ENCODE peak calls at places on chromosomes 7 and 10, in four cellular contexts. D is IMR-90, E is K562, K is GM12878. T is an unnamed sample.

GRCh38 chr10:9075420-9075819 is 1020.9 kb downstream of the GATA3 start:
- DNase-seq in K (no peak), E (no peak), D (no peak), T (no peak)

GRCh38 chr10:43957267-43958070 is 308.8 kb upstream of the ZNF32 start:
- DNase-seq in E (no peak), D (no peak), K (no peak), T (no peak)

GRCh38 chr10:58178811-58179210 is 88.9 kb downstream of the IPMK start:
- DNase-seq in E (no peak), D (peak; percentile 21), K (no peak), T (peak; percentile 15)

GRCh38 chr10:117439243-117439912 is 64.1 kb upstream of the PDZD8 start:
- DNase-seq in K (no peak), E (no peak), D (peak; percentile 13), T (peak; percentile 44)

GRCh38 chr10:63286340-63286739 is 153.2 kb downstream of the NRBF2 start:
- DNase-seq in K (no peak), D (peak; percentile 38), E (no peak), T (no peak)

GRCh38 chr7:94368371-94368791 is 26.3 kb upstream of the COL1A2 start:
- DNase-seq in K (no peak), E (no peak), D (peak; percentile 90), T (no peak)

GRCh38 chr7:45685619-45686240 is 111.6 kb downstream of the ADCY1 start:
- DNase-seq in K (no peak), D (no peak), E (no peak), T (no peak)

GRCh38 chr7:107122483-107122882 is 46.3 kb upstream of the HBP1 start:
- DNase-seq in D (peak; percentile 85), K (no peak), E (no peak), T (no peak)

GRCh38 chr10:124321433-124322072 is 97.2 kb downstream of the OAT start:
- DNase-seq in D (no peak), K (no peak), E (no peak), T (no peak)

GRCh38 chr7:106770191-106770590 is 94.9 kb upstream of the PIK3CG start:
- DNase-seq in D (peak; percentile 96), E (no peak), K (no peak), T (peak; percentile 69)

GRCh38 chr7:2094454-2095039 is 138.2 kb downstream of the MAD1L1 start:
- DNase-seq in D (no peak), E (no peak), K (no peak), T (no peak)

GRCh38 chr7:64618785-64619456 is 47.0 kb upstream of the ZNF107 start:
- DNase-seq in K (no peak), E (peak; percentile 43), D (peak; percentile 60), T (no peak)

GRCh38 chr10:99005254-99005653 is 230.4 kb downstream of the HPSE2 start:
- DNase-seq in K (no peak), E (no peak), D (no peak), T (no peak)

GRCh38 chr7:150937848-150938561 is 40.1 kb downstream of the KCNH2 start:
- DNase-seq in D (peak; percentile 58), E (no peak), K (no peak), T (no peak)

GRCh38 chr7:101308245-101309085 is 13.1 kb downstream of the IFT22 start:
- DNase-seq in D (no peak), E (peak; percentile 76), K (no peak), T (peak; percentile 81)

GRCh38 chr7:71221049-71221448 is 89.1 kb downstream of the GALNT17 start:
- DNase-seq in E (no peak), D (no peak), K (no peak), T (no peak)

GRCh38 chr7:121042195-121042594 is 53.7 kb downstream of the CPED1 start:
- DNase-seq in E (no peak), K (no peak), D (no peak), T (no peak)

GRCh38 chr7:5020098-5020497 is 25.6 kb upstream of the RBAK start:
- DNase-seq in D (no peak), K (no peak), E (no peak), T (no peak)

GRCh38 chr7:17506601-17507000 is 208.1 kb downstream of the AHR start:
- DNase-seq in E (no peak), D (no peak), K (no peak), T (no peak)

GRCh38 chr10:100346351-100346764 is 675 bp upstream of the SCD start:
- DNase-seq in D (peak; percentile 70), E (no peak), K (peak; percentile 32), T (peak; percentile 81)

GRCh38 chr10:14382022-14382421 is 51.3 kb upstream of the FRMD4A start:
- DNase-seq in D (peak; percentile 70), K (peak; percentile 72), E (no peak), T (no peak)

GRCh38 chr7:47557317-47557985 is 24.5 kb downstream of the TNS3 start:
- DNase-seq in D (peak; percentile 57), K (no peak), E (no peak), T (peak; percentile 86)

GRCh38 chr10:17850526-17850925 is 41.4 kb downstream of the MRC1 start:
- DNase-seq in K (no peak), D (no peak), E (no peak), T (no peak)

GRCh38 chr7:79610301-79610700 is 156.8 kb upstream of the MAGI2 start:
- DNase-seq in E (no peak), K (no peak), D (peak; percentile 36), T (no peak)

GRCh38 chr7:67475293-67475692 is 478.7 kb downstream of the TYW1 start:
- DNase-seq in K (no peak), D (no peak), E (no peak), T (no peak)

GRCh38 chr7:106779877-106780276 is 85.2 kb upstream of the PIK3CG start:
- DNase-seq in E (peak; percentile 33), D (no peak), K (no peak), T (peak; percentile 63)

GRCh38 chr7:67618569-67619543 is 622.2 kb downstream of the TYW1 start:
- DNase-seq in D (no peak), K (no peak), E (no peak), T (no peak)

GRCh38 chr10:66964946-66965345 is 39.1 kb downstream of the LRRTM3 start:
- DNase-seq in D (no peak), K (no peak), E (no peak), T (no peak)

GRCh38 chr10:74255214-74255613 is 104.2 kb downstream of the ADK start:
- DNase-seq in K (no peak), E (no peak), D (no peak), T (no peak)

GRCh38 chr10:31618541-31619291 is 299.7 kb downstream of the ZEB1 start:
- DNase-seq in E (no peak), D (peak; percentile 75), K (no peak), T (no peak)

GRCh38 chr7:100803398-100804161 is 23.7 kb downstream of the EPHB4 start:
- DNase-seq in K (peak; percentile 56), D (peak; percentile 83), E (peak; percentile 84), T (peak; percentile 76)

DNA sequence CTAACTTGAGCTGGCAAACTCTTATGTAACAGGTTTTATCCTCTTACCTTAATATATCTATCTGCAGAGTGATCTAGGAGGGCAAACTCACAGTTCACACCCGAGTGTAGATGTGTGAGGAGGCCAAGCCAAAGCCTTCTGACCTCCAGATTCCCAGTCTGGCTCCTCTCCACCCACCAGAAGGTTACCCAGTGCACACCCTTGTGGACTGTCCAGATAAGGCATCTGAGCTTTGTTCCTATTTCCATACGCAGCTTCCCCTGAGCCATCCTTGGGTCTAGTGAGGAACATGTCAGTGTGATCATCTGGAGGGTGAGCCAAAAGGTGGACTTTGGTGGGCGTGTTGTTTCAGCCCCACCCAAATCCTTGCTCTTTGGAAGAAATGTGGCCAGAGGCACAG is 203.0 kb upstream of the MEOX2 start:
- DNase-seq in K (no peak), E (no peak), D (no peak), T (peak; percentile 9)
- TF ChIP-seq ELK1 in K (no peak), E (no peak), D (no peak), T (no peak)

GRCh38 chr7:128194533-128195282 is 46.4 kb upstream of the LEP start:
- DNase-seq in D (no peak), E (no peak), K (no peak), T (no peak)

GRCh38 chr7:128191136-128191844 is 49.8 kb upstream of the LEP start:
- DNase-seq in D (no peak), K (no peak), E (no peak), T (no peak)

GRCh38 chr7:128189231-128189930 is 51.7 kb upstream of the LEP start:
- DNase-seq in E (no peak), D (no peak), K (no peak), T (no peak)

GRCh38 chr7:128190051-128190640 is 50.9 kb upstream of the LEP start:
- DNase-seq in E (no peak), D (no peak), K (no peak), T (no peak)

GRCh38 chr7:128192497-128193142 is 48.5 kb upstream of the LEP start:
- DNase-seq in K (no peak), D (no peak), E (no peak), T (no peak)
- TF ChIP-seq ELK1 in K (no peak), D (no peak), E (no peak), T (no peak)

GRCh38 chr7:111164442-111164841 is 73.5 kb downstream of the LRRN3 start:
- DNase-seq in E (no peak), D (no peak), K (no peak), T (no peak)

GRCh38 chr7:111168182-111168581 is 77.3 kb downstream of the LRRN3 start:
- DNase-seq in D (peak; percentile 47), E (no peak), K (no peak), T (no peak)

GRCh38 chr7:111159426-111159825 is 68.5 kb downstream of the LRRN3 start:
- DNase-seq in K (no peak), D (peak; percentile 69), E (no peak), T (no peak)

GRCh38 chr7:111162692-111163091 is 71.8 kb downstream of the LRRN3 start:
- DNase-seq in K (no peak), E (no peak), D (no peak), T (no peak)
- TF ChIP-seq ELK1 in K (no peak), E (no peak), D (no peak), T (no peak)

DNA sequence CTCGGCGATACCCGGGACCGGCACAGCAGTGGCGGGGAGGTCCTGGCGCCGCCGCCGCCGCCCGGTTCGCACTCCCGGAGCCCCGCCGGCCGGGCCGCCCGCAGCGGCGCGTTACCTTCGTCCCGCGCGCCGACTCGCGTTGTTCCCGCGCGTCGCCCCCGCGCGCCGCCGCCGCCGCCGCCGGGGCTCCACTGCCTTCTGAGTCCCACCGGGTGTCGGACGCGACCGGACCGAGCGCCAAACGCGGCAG is at the start of gene EZH2:
- DNase-seq in E (no peak), D (no peak), K (no peak), T (no peak)
- TF ChIP-seq ELK1 in E (no peak), D (no peak), K (no peak), T (no peak)

DNA sequence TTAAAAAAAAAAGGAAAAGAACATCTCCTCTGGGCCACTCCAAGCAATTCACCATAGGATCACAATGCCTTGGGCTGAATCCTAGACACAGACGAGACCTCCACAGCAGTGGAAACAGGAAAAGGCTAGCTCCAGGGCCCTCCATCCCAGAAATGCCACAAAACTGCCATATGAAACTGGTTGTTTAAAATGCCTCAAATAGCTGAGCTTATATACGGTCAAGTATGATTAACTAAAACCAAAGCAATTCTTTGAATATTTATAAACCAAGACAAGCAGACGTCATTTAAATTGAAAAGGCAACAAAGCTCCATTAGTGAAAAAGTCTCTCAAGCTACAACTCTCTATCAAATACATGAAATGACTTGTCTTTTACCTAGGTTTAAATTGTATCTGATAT is 63.0 kb downstream of the DOCK4 start:
- DNase-seq in D (peak; percentile 69), K (no peak), E (no peak), T (no peak)
- TF ChIP-seq ELK1 in D (no peak), K (no peak), E (no peak), T (no peak)

T was measured in A549.